ENCODE peak calls at places on chromosomes 5 and 9, in ten cellular contexts. V is left ventricle myocardium inferior; R is A549; K is breast epithelium; O is testis; Q is kidney; I is activated CD8-positive, alpha-beta T cell treated with anti-CD3 and anti-CD28 coated beads for 36 hours; G is ascending aorta; W is lung; L is psoas muscle. N is an unnamed sample.

GRCh38 chr5:142376001-142376400 is 51.2 kb upstream of the SPRY4 start:
- DNase-seq in V (no peak), R (no peak), K (no peak), O (no peak), Q (no peak), I (no peak), G (no peak), W (no peak), L (no peak), N (no peak)

GRCh38 chr5:157100140-157100679 is 8.6 kb downstream of the HAVCR2 start:
- DNase-seq in V (no peak), R (peak; percentile 50), K (no peak), O (no peak), Q (no peak), I (peak; percentile 78), G (no peak), W (no peak), L (no peak), N (no peak)

GRCh38 chr9:93183663-93184438 is at the start of gene WNK2:
- DNase-seq in V (no peak), R (peak; percentile 24), K (no peak), O (peak; percentile 50), Q (peak; percentile 67), I (peak; percentile 39), G (no peak), W (no peak), L (peak; percentile 34), N (peak; percentile 88)

GRCh38 chr9:93592389-93593021 is 16.1 kb downstream of the PHF2 start:
- DNase-seq in V (no peak), R (peak; percentile 37), K (peak; percentile 19), O (no peak), Q (peak; percentile 32), I (no peak), G (peak; percentile 60), W (peak; percentile 23), L (no peak), N (no peak)

GRCh38 chr9:16871358-16872151 is 1.1 kb upstream of the BNC2 start:
- DNase-seq in V (peak; percentile 60), R (peak; percentile 62), K (no peak), O (peak; percentile 59), Q (peak; percentile 88), I (peak; percentile 30), G (peak; percentile 83), W (peak; percentile 46), L (peak; percentile 63), N (no peak)

GRCh38 chr9:101480386-101480785 is 44.8 kb upstream of the ALDOB start:
- DNase-seq in V (no peak), R (no peak), K (no peak), O (no peak), Q (no peak), I (no peak), G (no peak), W (no peak), L (no peak), N (no peak)

GRCh38 chr9:135617538-135617900 is 21.8 kb downstream of the GLT6D1 start:
- DNase-seq in V (no peak), R (no peak), K (peak; percentile 6), O (no peak), Q (no peak), I (no peak), G (no peak), W (no peak), L (no peak), N (no peak)

GRCh38 chr5:135831439-135832262 is 2.8 kb upstream of the SLC25A48 start:
- DNase-seq in V (no peak), R (no peak), K (no peak), O (no peak), Q (no peak), I (no peak), G (no peak), W (no peak), L (no peak), N (no peak)

GRCh38 chr5:174532453-174533126 is 191.8 kb upstream of the MSX2 start:
- DNase-seq in V (peak; percentile 58), R (peak; percentile 94), K (peak; percentile 71), O (peak; percentile 87), Q (peak; percentile 85), I (peak; percentile 15), G (peak; percentile 93), W (peak; percentile 87), L (peak; percentile 73), N (no peak)

GRCh38 chr5:179908528-179908927 is 831 bp upstream of the TBC1D9B start:
- DNase-seq in V (no peak), R (no peak), K (no peak), O (no peak), Q (peak; percentile 79), I (peak; percentile 20), G (no peak), W (no peak), L (peak; percentile 48), N (no peak)
- TF ChIP-seq CTCF in V (no peak), R (no peak), K (no peak), O (no peak), Q (no peak), I (no peak), G (peak; percentile 5), W (no peak), L (no peak), N (peak; percentile 11)

GRCh38 chr9:696332-697090 is 145.0 kb upstream of the DMRT1 start:
- DNase-seq in V (peak; percentile 45), R (peak; percentile 47), K (peak; percentile 55), O (peak; percentile 63), Q (no peak), I (no peak), G (peak; percentile 83), W (no peak), L (no peak), N (no peak)
- TF ChIP-seq CTCF in V (peak; percentile 48), R (no peak), K (no peak), O (no peak), Q (no peak), I (no peak), G (no peak), W (no peak), L (peak; percentile 12), N (no peak)

GRCh38 chr5:1414311-1415058 is 30.8 kb downstream of the SLC6A3 start:
- DNase-seq in V (peak; percentile 12), R (peak; percentile 37), K (no peak), O (no peak), Q (peak; percentile 78), I (peak; percentile 7), G (peak; percentile 47), W (no peak), L (peak; percentile 9), N (no peak)
- TF ChIP-seq CTCF in V (no peak), R (no peak), K (no peak), O (no peak), Q (no peak), I (no peak), G (no peak), W (no peak), L (no peak), N (no peak)

DNA sequence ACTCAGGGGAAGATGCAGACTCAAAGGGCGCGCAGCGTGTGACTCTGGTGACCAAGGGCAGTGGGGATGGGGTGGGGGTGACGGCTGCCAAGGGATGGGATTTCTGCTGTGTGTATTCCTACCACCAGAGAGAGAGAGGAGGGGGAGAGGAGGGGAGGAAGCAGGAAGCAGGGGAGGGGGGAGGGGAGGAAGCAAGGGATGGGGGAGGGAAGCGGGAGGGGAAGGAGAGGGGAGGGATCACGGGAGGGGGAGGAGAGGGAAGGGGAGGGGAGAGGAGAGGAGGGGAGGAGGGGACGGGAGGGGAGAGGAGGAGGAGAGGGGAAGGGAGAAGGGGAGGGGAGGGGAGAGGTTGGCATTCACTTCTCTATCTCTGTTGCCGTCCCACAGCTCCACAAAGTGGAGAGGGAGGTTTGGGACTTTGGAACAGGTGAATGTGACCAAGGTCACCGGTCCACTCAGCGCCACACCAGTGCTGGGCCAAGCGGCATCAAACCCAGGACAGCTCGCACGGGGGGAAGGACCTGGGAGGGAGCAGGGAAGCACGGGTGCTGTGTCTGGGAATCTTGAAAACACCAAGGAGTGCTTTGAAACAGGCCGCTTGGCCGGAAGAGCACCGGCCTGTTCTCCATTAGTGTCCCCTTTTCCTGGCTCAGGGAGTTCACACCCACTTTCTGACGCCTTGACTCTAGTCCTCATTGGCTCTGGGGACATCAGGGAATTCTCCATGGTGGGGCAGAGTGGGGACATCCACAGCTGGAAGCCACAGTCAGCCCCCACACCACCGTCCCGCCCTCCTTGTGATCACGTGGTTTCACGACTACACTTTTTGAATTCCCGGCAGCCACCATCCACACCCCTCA is 77.4 kb downstream of the VAV2 start:
- DNase-seq in V (no peak), R (no peak), K (no peak), O (no peak), Q (no peak), I (no peak), G (no peak), W (no peak), L (no peak), N (no peak)
- TF ChIP-seq CTCF in V (no peak), R (no peak), K (no peak), O (no peak), Q (no peak), I (no peak), G (no peak), W (no peak), L (no peak), N (no peak)

GRCh38 chr9:8647824-8648223 is 848.2 kb upstream of the DMAC1 start:
- DNase-seq in V (no peak), R (no peak), K (no peak), O (no peak), Q (no peak), I (no peak), G (no peak), W (no peak), L (no peak), N (no peak)

GRCh38 chr9:8649157-8649556 is 849.6 kb upstream of the DMAC1 start:
- DNase-seq in V (no peak), R (no peak), K (no peak), O (no peak), Q (no peak), I (no peak), G (no peak), W (no peak), L (no peak), N (no peak)

GRCh38 chr9:8648271-8648670 is 848.7 kb upstream of the DMAC1 start:
- DNase-seq in V (no peak), R (no peak), K (no peak), O (no peak), Q (no peak), I (no peak), G (no peak), W (no peak), L (no peak), N (no peak)

GRCh38 chr9:8651126-8651525 is 851.5 kb upstream of the DMAC1 start:
- DNase-seq in V (no peak), R (no peak), K (no peak), O (no peak), Q (no peak), I (no peak), G (no peak), W (no peak), L (no peak), N (no peak)

DNA sequence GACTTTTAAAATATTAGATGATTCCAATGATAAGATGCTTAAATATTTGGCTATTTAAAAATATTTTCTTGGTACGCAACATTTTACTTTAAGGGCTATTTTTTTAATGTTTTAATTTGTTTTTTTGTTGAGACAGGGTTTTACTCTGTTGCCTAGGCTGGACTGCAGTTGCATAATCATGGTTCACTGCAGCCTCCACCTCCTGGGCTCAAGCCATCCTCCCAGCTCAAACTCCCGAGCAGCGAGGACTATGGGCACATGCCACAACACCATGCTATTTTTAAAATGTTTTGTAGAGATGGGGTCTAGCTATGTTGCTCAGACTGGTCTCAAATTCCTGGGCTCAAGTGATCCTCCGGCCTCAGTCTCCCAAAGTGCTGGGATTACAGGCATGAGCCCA is 850.2 kb upstream of the DMAC1 start:
- DNase-seq in V (no peak), R (no peak), K (no peak), O (no peak), Q (no peak), I (no peak), G (no peak), W (no peak), L (no peak), N (no peak)
- TF ChIP-seq CTCF in V (no peak), R (no peak), K (no peak), O (no peak), Q (no peak), I (no peak), G (no peak), W (no peak), L (no peak), N (no peak)

N was measured in D721Med.